ENCODE peak calls at places on chromosomes 4 and X, in seven cellular contexts. N is mammary epithelial cell, B is HepG2, W is K562, V is IMR-90, D is GM23338, J is PC-3. T is an unnamed sample.

GRCh38 chr4:124018383-124019317 is 622.1 kb downstream of the SPRY1 start:
- DNase-seq in N (no peak), D (peak; percentile 6), J (no peak), V (peak; percentile 37), B (peak; percentile 12), W (no peak), T (peak; percentile 87)

GRCh38 chr4:3059896-3060295 is 14.4 kb downstream of the HTT-AS start:
- DNase-seq in D (no peak), V (no peak), N (no peak), J (no peak), B (no peak), W (no peak), T (no peak)

GRCh38 chr4:155445306-155445705 is 68.5 kb upstream of the MAP9 start:
- DNase-seq in J (peak; percentile 54), N (no peak), V (no peak), B (no peak), D (no peak), W (no peak), T (no peak)

GRCh38 chrX:107678957-107679740 is 50.8 kb downstream of the PRPS1 start:
- DNase-seq in W (peak; percentile 31), J (no peak), B (no peak), N (peak; percentile 63), D (no peak), V (peak; percentile 71), T (peak; percentile 67)

GRCh38 chr4:41213563-41214157 is 682 bp downstream of the APBB2 start:
- DNase-seq in V (no peak), D (no peak), B (no peak), J (no peak), W (no peak), N (peak; percentile 20), T (peak; percentile 49)

GRCh38 chrX:118975831-118976598 is 1.6 kb downstream of the LONRF3 start:
- DNase-seq in N (no peak), W (peak; percentile 65), B (peak; percentile 69), J (peak; percentile 78), V (peak; percentile 3), D (peak; percentile 32), T (no peak)

GRCh38 chr4:26786916-26787315 is 73.7 kb upstream of the STIM2 start:
- DNase-seq in J (no peak), N (no peak), D (no peak), W (no peak), B (no peak), V (no peak), T (peak; percentile 89)

GRCh38 chr4:94240384-94240783 is 32.7 kb downstream of the SMARCAD1 start:
- DNase-seq in W (no peak), B (no peak), V (peak; percentile 17), N (no peak), J (no peak), D (no peak), T (no peak)

GRCh38 chrX:97704474-97704873 is 820.8 kb downstream of the RPA4 start:
- DNase-seq in W (no peak), D (no peak), N (no peak), B (no peak), J (no peak), V (no peak), T (no peak)

GRCh38 chr4:52551487-52551886 is 107.6 kb downstream of the USP46 start:
- DNase-seq in W (no peak), V (no peak), B (no peak), D (no peak), N (no peak), J (no peak), T (no peak)

GRCh38 chrX:47447607-47448006 is 35.4 kb downstream of the ZNF41 start:
- DNase-seq in J (no peak), V (no peak), D (no peak), B (no peak), W (no peak), N (no peak), T (no peak)

GRCh38 chrX:30513284-30513683 is 64.3 kb downstream of the TASL start:
- DNase-seq in W (peak; percentile 11), D (peak; percentile 32), J (peak; percentile 31), V (no peak), N (no peak), B (peak; percentile 4), T (peak; percentile 4)

GRCh38 chrX:140589657-140590056 is 84.8 kb upstream of the SOX3 start:
- DNase-seq in D (no peak), V (no peak), N (no peak), B (no peak), W (no peak), J (no peak), T (no peak)

GRCh38 chrX:46500054-46500453 is 45.2 kb downstream of the ZNF674 start:
- DNase-seq in D (no peak), B (no peak), N (no peak), V (no peak), W (no peak), J (no peak), T (no peak)

GRCh38 chr4:189124149-189124758 is 816.4 kb upstream of the FRG1 start:
- DNase-seq in D (peak; percentile 65), J (peak; percentile 47), N (peak; percentile 33), V (peak; percentile 74), B (peak; percentile 4), W (no peak), T (no peak)

GRCh38 chrX:129961180-129962083 is 21.0 kb upstream of the BCORL1 start:
- DNase-seq in J (peak; percentile 81), B (peak; percentile 44), D (peak; percentile 80), N (peak; percentile 44), W (peak; percentile 88), V (no peak), T (peak; percentile 88)
- H3K4me3 ChIP-seq in J (peak overlapping the region; percentile 63), B (peak overlapping the region; percentile 67), D (peak overlapping the region; percentile 45), N (no peak overlapping the region), W (peak overlapping the region; percentile 30), V (no peak overlapping the region), T (peak overlapping the region; percentile 66)

GRCh38 chrX:41655631-41656030 is 33.1 kb upstream of the GPR34 start:
- DNase-seq in B (no peak), V (peak; percentile 61), N (peak; percentile 68), D (no peak), W (no peak), J (peak; percentile 88), T (no peak)

GRCh38 chrX:41664307-41665299 is 24.2 kb upstream of the GPR34 start:
- DNase-seq in B (no peak), N (no peak), J (no peak), D (no peak), W (no peak), V (peak; percentile 19), T (no peak)

GRCh38 chrX:41666251-41666650 is 22.5 kb upstream of the GPR34 start:
- DNase-seq in J (no peak), N (no peak), B (no peak), D (no peak), W (no peak), V (peak; percentile 36), T (no peak)

GRCh38 chrX:41665676-41666075 is 23.1 kb upstream of the GPR34 start:
- DNase-seq in D (no peak), N (no peak), B (no peak), W (no peak), J (no peak), V (no peak), T (no peak)

DNA sequence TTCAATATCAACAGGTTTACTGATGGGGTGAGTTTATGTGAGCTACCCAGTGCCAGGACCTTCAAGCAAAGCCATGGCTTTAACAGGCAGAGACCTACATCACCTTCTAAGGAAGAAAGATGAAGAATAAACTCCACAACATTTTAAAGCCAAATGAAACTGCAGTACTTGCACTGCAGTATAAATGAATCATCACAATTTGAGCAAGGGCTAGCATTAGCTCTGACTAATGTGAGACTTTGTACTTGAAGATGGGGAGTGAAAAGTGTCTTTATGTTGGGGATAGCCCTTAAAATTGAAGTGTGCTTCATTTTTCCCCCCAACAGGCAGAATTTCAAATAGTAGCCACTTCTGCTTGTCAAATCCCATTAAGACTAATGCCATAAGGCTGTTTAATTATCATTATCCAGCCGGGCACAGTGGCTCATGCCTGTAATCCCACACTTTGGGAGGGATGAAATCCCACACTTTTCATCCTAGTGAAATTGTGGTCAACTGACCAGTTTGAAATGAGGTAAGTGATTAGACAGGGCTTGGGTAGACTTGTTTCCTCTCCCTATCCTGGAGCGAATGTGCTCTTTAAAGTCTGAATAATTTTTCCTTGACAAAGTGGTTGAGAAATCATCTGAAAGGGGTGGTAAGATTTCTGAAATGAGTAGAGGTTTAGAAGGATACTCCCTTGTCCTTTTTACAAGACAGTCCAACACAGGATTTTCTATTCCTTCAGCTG is 27.2 kb upstream of the GPR34 start:
- DNase-seq in W (no peak), N (peak; percentile 25), V (peak; percentile 56), B (no peak), J (peak; percentile 20), D (no peak), T (no peak)
- H3K36me3 ChIP-seq in W (no peaks in the 10 kb centered on the region), N (peaks cover 4% of the 10 kb centered on the region), V (peaks cover 5% of the 10 kb centered on the region), B (peaks cover 4% of the 10 kb centered on the region), J (no peaks in the 10 kb centered on the region), D (peaks cover 5% of the 10 kb centered on the region), T (peaks cover 26% of the 10 kb centered on the region)

GRCh38 chr4:167717495-167717894 is 374.8 kb upstream of the ANXA10 start:
- DNase-seq in W (no peak), B (no peak), V (no peak), J (no peak), D (no peak), N (no peak), T (no peak)

GRCh38 chr4:167715176-167715575 is 377.2 kb upstream of the ANXA10 start:
- DNase-seq in W (no peak), N (no peak), J (peak; percentile 5), V (no peak), D (no peak), B (no peak), T (no peak)

DNA sequence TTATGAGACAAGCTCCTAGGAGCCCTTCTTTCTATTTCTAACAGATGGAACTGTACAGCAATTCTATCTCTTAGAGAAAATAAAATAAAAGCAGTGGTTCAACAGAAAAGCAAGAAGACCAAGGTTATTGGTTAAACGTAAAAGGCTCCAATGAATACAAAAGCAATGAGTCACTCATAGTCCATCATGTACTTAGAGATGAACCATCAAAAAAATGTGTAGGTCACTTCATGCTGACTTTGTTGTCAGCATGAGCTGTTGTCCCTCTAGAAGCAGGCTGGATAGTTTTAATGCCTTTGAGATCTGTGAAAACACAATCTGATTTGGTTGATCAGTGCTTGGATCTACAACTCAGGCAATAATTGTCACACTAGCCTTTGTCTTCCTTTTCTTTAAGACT is 378.6 kb upstream of the ANXA10 start:
- DNase-seq in N (no peak), V (no peak), W (no peak), J (peak; percentile 47), B (no peak), D (no peak), T (no peak)
- H3K4me2 ChIP-seq in N (no peak overlapping the region), V (no peak overlapping the region), W (no peak overlapping the region), J (no peak overlapping the region), B (no peak overlapping the region), D (no peak overlapping the region), T (no peak overlapping the region)

GRCh38 chr4:85102606-85103005 is 136.1 kb upstream of the WDFY3 start:
- DNase-seq in J (no peak), D (no peak), N (no peak), V (no peak), B (no peak), W (no peak), T (no peak)

GRCh38 chr4:85106805-85107336 is 140.4 kb upstream of the WDFY3 start:
- DNase-seq in N (no peak), B (no peak), D (no peak), V (no peak), W (no peak), J (no peak), T (no peak)

DNA sequence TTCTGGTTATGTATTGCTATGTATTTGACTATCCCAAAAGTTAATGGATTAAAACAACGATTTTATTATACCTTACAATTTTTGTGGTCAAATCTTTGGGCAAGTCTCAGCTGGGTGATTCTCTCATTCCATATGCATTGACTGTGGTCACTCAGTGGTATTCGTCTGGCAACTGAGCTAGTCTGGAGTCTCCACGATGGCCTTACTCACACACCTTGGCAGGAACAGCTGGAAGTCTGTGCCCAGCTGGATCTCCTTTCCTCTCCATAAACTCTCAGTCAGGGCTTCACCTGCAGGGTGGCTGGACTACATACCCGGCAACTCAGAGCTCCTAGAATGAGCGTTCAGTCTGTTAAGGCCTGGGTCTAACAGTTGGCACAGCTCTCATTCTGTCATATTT is 141.1 kb upstream of the WDFY3 start:
- DNase-seq in B (no peak), N (peak; percentile 92), D (no peak), V (no peak), J (peak; percentile 31), W (no peak), T (no peak)
- H3K4me3 ChIP-seq in B (no peak overlapping the region), N (no peak overlapping the region), D (no peak overlapping the region), V (no peak overlapping the region), J (no peak overlapping the region), W (no peak overlapping the region), T (no peak overlapping the region)